ENCODE peak calls at places on chromosomes 11 and 22, in seven cellular contexts. Q is CD8-positive, alpha-beta T cell; U is GM23338; I is sigmoid colon; L is lung; D is right atrium auricular region; C is Peyer's patch. Z is an unnamed sample.

GRCh38 chr22:37417737-37418348 is 9.4 kb downstream of the ELFN2 start:
- DNase-seq in C (no peak), U (no peak), I (no peak), D (no peak), Q (no peak), L (no peak), Z (no peak)

GRCh38 chr11:44854146-44854545 is 96.5 kb downstream of the TP53I11 start:
- DNase-seq in L (no peak), U (no peak), D (no peak), Q (no peak), C (no peak), I (no peak), Z (no peak)

GRCh38 chr11:48013269-48013901 is 33.0 kb downstream of the PTPRJ start:
- DNase-seq in D (no peak), L (peak; percentile 46), I (peak; percentile 58), C (peak; percentile 87), Q (peak; percentile 66), U (no peak), Z (peak; percentile 81)

GRCh38 chr22:48637231-48637630 is 1190.4 kb downstream of the BRD1 start:
- DNase-seq in Q (no peak), U (no peak), C (no peak), D (no peak), I (no peak), L (no peak), Z (no peak)

GRCh38 chr11:57530215-57530595 is 349 bp downstream of the TIMM10 start:
- DNase-seq in Q (no peak), I (no peak), D (no peak), U (no peak), L (no peak), C (no peak), Z (peak; percentile 25)

GRCh38 chr11:105164226-105164625 is 24.7 kb upstream of the CARD18 start:
- DNase-seq in I (no peak), D (no peak), U (no peak), L (no peak), C (no peak), Q (no peak), Z (no peak)

GRCh38 chr11:128726464-128727139 is 32.7 kb downstream of the FLI1 start:
- DNase-seq in Q (peak; percentile 78), U (no peak), I (no peak), L (peak; percentile 59), C (peak; percentile 71), D (peak; percentile 67), Z (peak; percentile 79)

GRCh38 chr11:11349870-11350325 is 3.2 kb downstream of the CSNK2A3 start:
- DNase-seq in U (no peak), D (no peak), L (no peak), Q (no peak), I (no peak), C (no peak), Z (no peak)

GRCh38 chr11:17163296-17163695 is 44.5 kb downstream of the PIK3C2A start:
- DNase-seq in L (no peak), D (no peak), I (no peak), Q (no peak), C (no peak), U (no peak), Z (no peak)

GRCh38 chr11:17163742-17164141 is 44.0 kb downstream of the PIK3C2A start:
- DNase-seq in Q (no peak), C (no peak), D (no peak), L (no peak), I (no peak), U (no peak), Z (no peak)

GRCh38 chr11:17165247-17165890 is 42.4 kb downstream of the PIK3C2A start:
- DNase-seq in D (no peak), C (no peak), Q (no peak), L (no peak), I (no peak), U (no peak), Z (no peak)

GRCh38 chr11:17162376-17162775 is 45.4 kb downstream of the PIK3C2A start:
- DNase-seq in Q (no peak), D (no peak), U (no peak), I (no peak), L (no peak), C (no peak), Z (no peak)

DNA sequence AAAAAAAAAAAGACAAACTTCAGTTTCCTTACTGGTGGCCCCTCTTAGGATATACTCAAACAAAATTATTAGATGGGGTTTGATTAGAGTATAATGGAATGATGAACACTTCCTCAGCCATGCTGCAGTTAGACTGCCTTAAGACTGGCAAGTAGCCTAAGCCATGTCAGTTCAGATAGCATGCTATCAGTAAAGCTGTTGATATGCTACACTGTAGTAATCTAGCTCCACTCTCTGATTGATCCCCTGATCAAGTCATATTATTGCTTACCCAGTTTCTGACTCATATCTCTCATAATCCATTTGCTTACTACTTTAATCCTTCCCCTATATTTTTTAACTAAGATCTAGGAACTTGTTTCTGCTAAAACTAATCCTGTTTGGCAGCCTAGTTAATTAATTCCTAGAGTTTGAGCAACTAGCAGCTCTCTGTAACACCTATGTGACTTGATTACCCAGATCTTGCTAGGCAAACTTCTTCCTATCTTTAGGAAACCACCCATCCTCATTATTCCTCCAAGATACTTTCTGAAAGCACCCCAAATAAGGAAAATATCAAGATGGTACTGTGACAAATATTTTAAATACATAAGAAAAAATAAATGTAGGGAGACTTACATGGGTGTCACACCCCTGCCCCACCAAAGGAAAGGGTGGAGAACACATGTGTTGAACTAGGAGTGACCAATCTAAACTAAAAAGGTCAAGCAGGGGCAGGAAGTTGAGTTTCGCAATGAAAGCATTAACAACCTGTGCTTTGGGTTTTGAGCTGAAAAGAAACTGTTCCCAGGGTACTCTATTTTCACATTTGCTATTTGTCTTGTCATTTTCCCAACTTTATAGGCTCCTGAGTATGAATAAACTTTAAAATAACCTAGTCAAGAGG is 43.2 kb downstream of the PIK3C2A start:
- DNase-seq in U (no peak), L (no peak), C (no peak), I (no peak), D (no peak), Q (no peak), Z (no peak)
- H3K4me1 ChIP-seq in U (no peaks in the 10 kb centered on the region), L (peaks cover 3% of the 10 kb centered on the region), C (peaks cover 29% of the 10 kb centered on the region), I (peaks cover 26% of the 10 kb centered on the region), D (no peaks in the 10 kb centered on the region), Q (peaks cover 26% of the 10 kb centered on the region), Z (peaks cover 30% of the 10 kb centered on the region)

GRCh38 chr11:34343686-34344085 is 14.1 kb downstream of the ABTB2 start:
- DNase-seq in U (no peak), L (no peak), D (no peak), I (no peak), C (no peak), Q (no peak), Z (no peak)

GRCh38 chr11:34341096-34341495 is 16.7 kb downstream of the ABTB2 start:
- DNase-seq in U (no peak), Q (no peak), I (no peak), C (no peak), L (no peak), D (no peak), Z (no peak)

GRCh38 chr11:34340653-34341052 is 17.2 kb downstream of the ABTB2 start:
- DNase-seq in Q (no peak), D (no peak), C (no peak), L (no peak), I (no peak), U (no peak), Z (no peak)

GRCh38 chr11:34343153-34343552 is 14.7 kb downstream of the ABTB2 start:
- DNase-seq in U (no peak), Q (no peak), L (no peak), D (no peak), I (no peak), C (no peak), Z (no peak)

GRCh38 chr11:34342008-34342533 is 15.7 kb downstream of the ABTB2 start:
- DNase-seq in I (peak; percentile 67), Q (no peak), U (peak; percentile 24), L (no peak), D (no peak), C (no peak), Z (no peak)
- TF ChIP-seq CTCF in I (no peak), Q (no peak), U (no peak), L (no peak), D (no peak), C (no peak), Z (no peak)

GRCh38 chr11:68843052-68843561 is 1.4 kb upstream of the CPT1A start:
- DNase-seq in D (no peak), L (no peak), C (peak; percentile 72), Q (peak; percentile 63), I (no peak), U (peak; percentile 72), Z (no peak)

GRCh38 chr11:68841718-68842426 is at the start of gene CPT1A:
- DNase-seq in I (peak; percentile 90), Q (peak; percentile 79), C (peak; percentile 76), D (peak; percentile 74), U (peak; percentile 78), L (peak; percentile 68), Z (peak; percentile 69)

GRCh38 chr11:68843703-68844312 is 2.1 kb upstream of the CPT1A start:
- DNase-seq in L (peak; percentile 89), C (peak; percentile 87), U (peak; percentile 92), D (no peak), Q (peak; percentile 87), I (peak; percentile 84), Z (peak; percentile 70)

GRCh38 chr11:68840661-68841653 is 759 bp downstream of the CPT1A start:
- DNase-seq in C (peak; percentile 65), U (peak; percentile 73), Q (no peak), L (peak; percentile 62), D (peak; percentile 63), I (peak; percentile 79), Z (peak; percentile 22)

DNA sequence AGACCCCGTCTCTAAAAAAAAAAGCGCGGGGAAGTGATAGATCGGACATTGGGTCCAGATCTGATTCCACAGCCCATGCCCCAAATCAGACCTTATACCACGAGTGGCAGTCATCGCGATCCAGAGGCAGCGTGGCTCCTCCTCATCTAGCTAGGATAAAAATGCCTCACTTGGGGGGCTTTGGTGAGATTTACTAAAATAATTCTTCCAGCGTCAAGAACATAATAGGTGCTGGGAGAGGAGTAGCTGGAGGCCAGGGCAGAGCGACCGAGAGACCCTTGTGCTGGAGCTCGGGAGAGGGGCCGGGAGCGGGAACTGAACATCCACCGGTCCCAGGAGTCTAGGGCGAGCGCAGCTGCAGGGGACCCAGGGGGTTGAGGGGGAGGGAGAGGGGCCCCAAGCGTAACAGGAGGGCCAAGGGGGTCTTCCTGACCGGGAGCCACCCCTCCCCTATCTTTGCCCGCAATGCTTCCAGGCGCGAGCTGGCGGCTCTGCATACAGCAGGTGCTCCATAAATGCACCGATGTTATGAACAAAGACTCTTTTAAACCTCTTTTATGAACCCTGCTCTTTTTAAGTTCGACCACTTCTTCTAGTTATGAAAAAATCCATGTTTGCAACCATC is 823 bp upstream of the CPT1A start:
- DNase-seq in C (no peak), D (no peak), Q (no peak), I (no peak), L (no peak), U (no peak), Z (no peak)
- H3K4me1 ChIP-seq in C (peaks cover 49% of the 10 kb centered on the region), D (no peaks in the 10 kb centered on the region), Q (peaks cover 39% of the 10 kb centered on the region), I (peaks cover 54% of the 10 kb centered on the region), L (peaks cover 19% of the 10 kb centered on the region), U (peaks cover 17% of the 10 kb centered on the region), Z (peaks cover 37% of the 10 kb centered on the region)

GRCh38 chr11:58632510-58632909 is 10.0 kb downstream of the CNTF start:
- DNase-seq in C (no peak), Q (no peak), L (no peak), I (no peak), D (no peak), U (no peak), Z (no peak)

GRCh38 chr11:58626915-58627483 is 4.5 kb downstream of the CNTF start:
- DNase-seq in U (no peak), C (no peak), Q (no peak), L (no peak), I (no peak), D (no peak), Z (peak; percentile 18)

GRCh38 chr11:58628446-58628845 is 6.0 kb downstream of the CNTF start:
- DNase-seq in L (no peak), U (no peak), I (no peak), D (no peak), Q (no peak), C (no peak), Z (no peak)

GRCh38 chr11:58631378-58631777 is 8.9 kb downstream of the CNTF start:
- DNase-seq in U (no peak), C (no peak), D (no peak), I (no peak), L (no peak), Q (no peak), Z (no peak)

DNA sequence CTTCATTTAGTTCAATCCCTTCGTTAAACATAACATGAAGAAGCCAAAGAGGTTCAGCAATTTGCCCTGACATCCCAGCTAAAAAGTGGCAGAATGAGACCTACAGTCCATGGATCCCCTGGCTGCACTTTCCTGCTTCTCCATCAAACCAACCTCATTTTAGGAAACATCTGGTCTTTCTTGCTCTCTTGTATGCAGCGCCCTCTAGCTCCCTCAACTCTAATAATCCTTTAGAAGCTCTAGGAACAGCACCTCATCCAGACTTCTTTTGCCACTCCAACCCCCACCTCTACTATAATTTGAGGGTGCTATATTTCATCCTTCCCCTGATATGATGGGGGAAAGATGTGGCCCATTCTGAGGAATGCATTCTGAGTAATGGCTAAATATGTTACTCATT is 7.4 kb downstream of the CNTF start:
- DNase-seq in D (no peak), I (no peak), L (no peak), U (peak; percentile 86), C (no peak), Q (no peak), Z (peak; percentile 57)
- TF ChIP-seq CTCF in D (peak; percentile 68), I (no peak), L (peak; percentile 12), U (peak; percentile 79), C (no peak), Q (peak; percentile 53), Z (peak; percentile 85)